ENCODE peak calls at places on chromosomes 11 and 22, in four cellular contexts. One of them, this sample, is unnamed.

GRCh38 chr22:20805972-20806471 is 32.1 kb downstream of the SERPIND1 start:
- DNase-seq in K562: peak; percentile 52
- DNase-seq in HepG2: no peak
- DNase-seq in GM12878: no peak
- DNase-seq in this sample: no peak

GRCh38 chr22:41885576-41885975 is 29.3 kb downstream of the SHISA8 start:
- DNase-seq in K562: no peak
- DNase-seq in GM12878: no peak
- DNase-seq in HepG2: no peak
- DNase-seq in this sample: no peak

GRCh38 chr22:37416806-37417205 is 10.5 kb downstream of the ELFN2 start:
- DNase-seq in HepG2: no peak
- DNase-seq in K562: peak; percentile 11
- DNase-seq in GM12878: no peak
- DNase-seq in this sample: no peak

GRCh38 chr22:19942071-19942885 is 660 bp upstream of the TXNRD2 start:
- DNase-seq in K562: peak; percentile 84
- DNase-seq in GM12878: no peak
- DNase-seq in HepG2: no peak
- DNase-seq in this sample: peak; percentile 22

GRCh38 chr11:38446336-38446735 is 1848.3 kb upstream of the RAG2 start:
- DNase-seq in GM12878: no peak
- DNase-seq in HepG2: no peak
- DNase-seq in K562: no peak
- DNase-seq in this sample: no peak

GRCh38 chr22:21603973-21604372 is 25.8 kb downstream of the YDJC start:
- DNase-seq in K562: no peak
- DNase-seq in HepG2: no peak
- DNase-seq in GM12878: no peak
- DNase-seq in this sample: no peak

GRCh38 chr11:127275771-127276170 is 275.2 kb upstream of the KIRREL3 start:
- DNase-seq in HepG2: no peak
- DNase-seq in K562: no peak
- DNase-seq in GM12878: no peak
- DNase-seq in this sample: no peak

GRCh38 chr22:22939537-22940368 is 52.1 kb downstream of the IGLL5 start:
- DNase-seq in K562: no peak
- DNase-seq in GM12878: no peak
- DNase-seq in HepG2: no peak
- DNase-seq in this sample: no peak

GRCh38 chr11:60810151-60810550 is 25.0 kb downstream of the MS4A10 start:
- DNase-seq in GM12878: no peak
- DNase-seq in K562: no peak
- DNase-seq in HepG2: no peak
- DNase-seq in this sample: no peak

GRCh38 chr11:27830206-27830605 is 130.0 kb upstream of the BDNF start:
- DNase-seq in HepG2: no peak
- DNase-seq in K562: no peak
- DNase-seq in GM12878: no peak
- DNase-seq in this sample: no peak

GRCh38 chr22:31155425-31155824 is 4.6 kb upstream of the RNF185 start:
- DNase-seq in GM12878: no peak
- DNase-seq in K562: no peak
- DNase-seq in HepG2: no peak
- DNase-seq in this sample: no peak

GRCh38 chr22:45945621-45946020 is 31.3 kb downstream of the WNT7B start:
- DNase-seq in HepG2: no peak
- DNase-seq in GM12878: no peak
- DNase-seq in K562: no peak
- DNase-seq in this sample: no peak

GRCh38 chr11:38392176-38392575 is 1794.1 kb upstream of the RAG2 start:
- DNase-seq in K562: no peak
- DNase-seq in GM12878: no peak
- DNase-seq in HepG2: no peak
- DNase-seq in this sample: no peak

GRCh38 chr11:113179181-113179701 is 135.1 kb upstream of the TTC12 start:
- DNase-seq in HepG2: no peak
- DNase-seq in K562: no peak
- DNase-seq in GM12878: no peak
- DNase-seq in this sample: no peak

GRCh38 chr11:113177596-113178115 is 136.7 kb upstream of the TTC12 start:
- DNase-seq in GM12878: no peak
- DNase-seq in HepG2: no peak
- DNase-seq in K562: no peak
- DNase-seq in this sample: no peak

GRCh38 chr11:113176561-113176960 is 137.8 kb upstream of the TTC12 start:
- DNase-seq in HepG2: no peak
- DNase-seq in GM12878: no peak
- DNase-seq in K562: no peak
- DNase-seq in this sample: no peak

GRCh38 chr11:113176971-113177370 is 137.4 kb upstream of the TTC12 start:
- DNase-seq in HepG2: no peak
- DNase-seq in GM12878: no peak
- DNase-seq in K562: no peak
- DNase-seq in this sample: no peak

DNA sequence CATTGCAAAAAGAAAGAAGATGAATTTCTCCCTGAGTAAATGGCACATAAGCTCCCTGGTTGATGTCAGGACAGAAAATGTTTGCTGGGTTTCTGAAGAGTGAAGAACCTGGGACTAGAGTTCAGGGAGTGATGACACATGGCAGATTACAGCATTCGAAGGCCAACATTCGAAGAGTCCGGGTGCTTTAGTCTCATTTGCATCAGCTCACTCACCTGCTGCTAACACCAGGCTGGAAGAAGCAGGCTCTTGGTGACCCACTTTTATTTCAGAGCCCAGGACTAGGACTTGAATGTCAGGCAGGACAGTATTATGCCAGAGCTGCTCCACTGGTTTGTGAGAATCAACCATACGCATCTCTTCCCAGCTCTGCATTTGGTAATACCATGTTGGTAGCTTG is 135.7 kb upstream of the TTC12 start:
- DNase-seq in K562: no peak
- DNase-seq in HepG2: no peak
- DNase-seq in GM12878: no peak
- DNase-seq in this sample: no peak
- TF ChIP-seq RAD21 in K562: no peak
- TF ChIP-seq RAD21 in HepG2: no peak
- TF ChIP-seq RAD21 in GM12878: no peak
- TF ChIP-seq RAD21 in this sample: no peak

GRCh38 chr11:33642461-33643166 is 58.0 kb downstream of the C11orf91 start:
- DNase-seq in K562: no peak
- DNase-seq in HepG2: no peak
- DNase-seq in GM12878: no peak
- DNase-seq in this sample: peak; percentile 18
- TF ChIP-seq CHD4 in K562: no peak
- TF ChIP-seq CHD4 in HepG2: no peak
- TF ChIP-seq CHD4 in GM12878: no peak
- TF ChIP-seq CHD4 in this sample: no peak

GRCh38 chr22:44455963-44456358 is 42.1 kb downstream of the RTL6 start:
- DNase-seq in K562: no peak
- DNase-seq in GM12878: no peak
- DNase-seq in HepG2: no peak
- DNase-seq in this sample: no peak

GRCh38 chr22:44454113-44454769 is 43.8 kb downstream of the RTL6 start:
- DNase-seq in K562: no peak
- DNase-seq in GM12878: no peak
- DNase-seq in HepG2: no peak
- DNase-seq in this sample: no peak

GRCh38 chr22:44453441-44454112 is 44.5 kb downstream of the RTL6 start:
- DNase-seq in HepG2: no peak
- DNase-seq in GM12878: no peak
- DNase-seq in K562: no peak
- DNase-seq in this sample: no peak

GRCh38 chr22:44456661-44457412 is 41.2 kb downstream of the RTL6 start:
- DNase-seq in GM12878: no peak
- DNase-seq in HepG2: no peak
- DNase-seq in K562: no peak
- DNase-seq in this sample: no peak

GRCh38 chr22:44455151-44455962 is 42.7 kb downstream of the RTL6 start:
- DNase-seq in GM12878: no peak
- DNase-seq in HepG2: no peak
- DNase-seq in K562: no peak
- DNase-seq in this sample: no peak
- TF ChIP-seq RAD21 in GM12878: no peak
- TF ChIP-seq RAD21 in HepG2: no peak
- TF ChIP-seq RAD21 in K562: no peak
- TF ChIP-seq RAD21 in this sample: no peak

DNA sequence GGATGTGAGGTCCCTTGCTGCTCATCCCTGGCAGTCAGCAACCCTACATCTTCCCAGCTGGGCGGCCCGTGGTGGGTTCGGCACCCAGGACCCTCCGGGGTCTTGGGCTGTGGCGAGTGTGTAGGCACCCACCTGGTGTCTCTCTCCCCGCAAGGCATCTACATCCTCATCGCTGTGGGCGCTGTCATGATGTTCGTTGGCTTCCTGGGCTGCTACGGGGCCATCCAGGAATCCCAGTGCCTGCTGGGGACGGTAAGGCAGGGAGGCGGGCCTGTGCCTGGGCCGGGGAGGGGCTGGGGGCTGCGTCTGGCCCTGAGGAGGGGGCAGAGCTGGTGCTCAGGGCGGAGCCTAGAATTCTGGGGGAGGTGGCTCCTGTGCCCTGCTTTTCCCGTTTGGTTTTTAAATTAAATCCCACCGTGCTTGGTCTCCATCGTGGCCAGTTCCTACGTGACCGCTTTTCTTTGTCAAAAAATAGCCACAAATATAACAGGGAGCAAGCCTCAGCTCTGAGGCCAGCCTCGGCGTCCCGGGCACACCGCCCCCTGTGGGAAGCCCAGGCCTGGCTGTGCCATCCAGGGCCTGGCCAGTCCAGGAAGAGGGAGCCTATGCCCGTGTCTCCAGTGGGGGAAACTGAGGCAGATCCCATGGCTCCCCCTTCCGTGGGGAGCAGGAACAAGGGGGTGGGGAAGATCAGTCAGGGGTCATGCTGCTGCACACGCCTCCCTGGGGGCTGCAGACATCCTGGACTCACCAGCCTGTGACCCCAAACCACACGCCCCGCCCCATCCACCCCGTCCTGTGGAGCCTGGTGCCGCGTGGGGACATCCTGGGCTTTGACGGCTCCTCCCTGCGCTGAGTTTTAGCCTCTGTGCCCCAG is 6.4 kb upstream of the TSSC4 start:
- DNase-seq in K562: no peak
- DNase-seq in GM12878: no peak
- DNase-seq in HepG2: no peak
- DNase-seq in this sample: no peak
- TF ChIP-seq CHD4 in K562: no peak
- TF ChIP-seq CHD4 in GM12878: no peak
- TF ChIP-seq CHD4 in HepG2: no peak
- TF ChIP-seq CHD4 in this sample: no peak

GRCh38 chr11:2827256-2827655 is 58.3 kb downstream of the CDKN1C start:
- DNase-seq in GM12878: no peak
- DNase-seq in K562: no peak
- DNase-seq in HepG2: no peak
- DNase-seq in this sample: no peak

GRCh38 chr11:2824851-2825250 is 60.7 kb downstream of the CDKN1C start:
- DNase-seq in HepG2: no peak
- DNase-seq in GM12878: no peak
- DNase-seq in K562: no peak
- DNase-seq in this sample: no peak

GRCh38 chr11:2826679-2827056 is 58.9 kb downstream of the CDKN1C start:
- DNase-seq in HepG2: no peak
- DNase-seq in K562: no peak
- DNase-seq in GM12878: no peak
- DNase-seq in this sample: no peak

GRCh38 chr11:2825886-2826678 is 59.5 kb downstream of the CDKN1C start:
- DNase-seq in GM12878: no peak
- DNase-seq in K562: no peak
- DNase-seq in HepG2: peak; percentile 60
- DNase-seq in this sample: no peak

GRCh38 chr11:2825261-2825885 is 60.2 kb downstream of the CDKN1C start:
- DNase-seq in GM12878: no peak
- DNase-seq in HepG2: peak; percentile 21
- DNase-seq in K562: no peak
- DNase-seq in this sample: no peak
- TF ChIP-seq RAD21 in GM12878: no peak
- TF ChIP-seq RAD21 in HepG2: no peak
- TF ChIP-seq RAD21 in K562: no peak
- TF ChIP-seq RAD21 in this sample: no peak

DNA sequence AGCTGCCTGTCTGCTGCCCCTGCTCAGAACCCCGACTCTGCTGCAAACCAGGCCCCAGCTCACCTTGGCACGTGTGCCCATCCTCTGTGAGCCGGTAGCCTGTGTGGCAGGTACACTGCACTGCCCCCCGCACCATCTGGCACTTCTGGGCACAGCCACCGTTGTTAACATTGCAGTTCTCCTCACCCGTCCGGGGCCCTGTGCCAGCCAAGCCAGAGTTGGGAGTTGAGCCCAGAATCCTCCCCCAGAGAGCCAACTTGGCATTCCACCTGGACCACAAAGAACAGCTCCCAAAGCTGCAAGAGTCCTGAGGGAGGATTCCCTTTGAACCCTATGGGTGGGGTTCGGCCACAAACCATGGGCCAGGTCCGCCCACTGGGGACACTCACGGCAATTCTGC is 22.5 kb downstream of the LRP4 start:
- DNase-seq in K562: no peak
- DNase-seq in HepG2: no peak
- DNase-seq in GM12878: no peak
- DNase-seq in this sample: no peak
- TF ChIP-seq CHD4 in K562: no peak
- TF ChIP-seq CHD4 in HepG2: no peak
- TF ChIP-seq CHD4 in GM12878: no peak
- TF ChIP-seq CHD4 in this sample: no peak

GRCh38 chr11:132718711-132719641 is 813.3 kb downstream of the OPCML start:
- DNase-seq in HepG2: no peak
- DNase-seq in K562: no peak
- DNase-seq in GM12878: no peak
- DNase-seq in this sample: no peak
- TF ChIP-seq RAD21 in HepG2: no peak
- TF ChIP-seq RAD21 in K562: no peak
- TF ChIP-seq RAD21 in GM12878: no peak
- TF ChIP-seq RAD21 in this sample: no peak

GRCh38 chr11:66158156-66158555 is 88.1 kb downstream of the PACS1 start:
- DNase-seq in K562: no peak
- DNase-seq in HepG2: no peak
- DNase-seq in GM12878: no peak
- DNase-seq in this sample: no peak

GRCh38 chr11:66160709-66161108 is 90.6 kb downstream of the PACS1 start:
- DNase-seq in HepG2: no peak
- DNase-seq in K562: no peak
- DNase-seq in GM12878: no peak
- DNase-seq in this sample: no peak

GRCh38 chr11:66155387-66156073 is 85.5 kb downstream of the PACS1 start:
- DNase-seq in HepG2: no peak
- DNase-seq in K562: no peak
- DNase-seq in GM12878: no peak
- DNase-seq in this sample: no peak

GRCh38 chr11:66157182-66157864 is 87.3 kb downstream of the PACS1 start:
- DNase-seq in GM12878: no peak
- DNase-seq in K562: peak; percentile 38
- DNase-seq in HepG2: no peak
- DNase-seq in this sample: no peak

DNA sequence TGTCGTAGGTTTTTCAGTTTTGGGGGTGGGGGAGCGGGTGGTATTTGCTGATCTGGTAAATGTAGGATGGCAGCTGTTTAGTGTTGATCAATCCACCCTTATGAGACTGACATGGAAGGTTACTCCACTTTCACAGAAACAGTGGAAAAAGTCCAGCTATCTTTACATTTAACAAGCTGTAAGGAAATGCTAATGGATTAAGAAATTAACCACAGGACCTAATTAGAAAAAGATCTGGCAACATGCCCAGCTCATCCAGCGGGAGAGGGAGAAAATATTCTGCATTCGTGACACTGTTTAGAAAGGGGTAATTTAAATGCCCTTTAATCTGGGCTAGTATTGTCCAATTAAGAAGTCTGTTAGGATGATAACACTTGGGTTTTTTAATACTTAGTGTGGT is 89.5 kb downstream of the PACS1 start:
- DNase-seq in HepG2: no peak
- DNase-seq in GM12878: no peak
- DNase-seq in K562: no peak
- DNase-seq in this sample: no peak
- TF ChIP-seq CHD4 in HepG2: no peak
- TF ChIP-seq CHD4 in GM12878: no peak
- TF ChIP-seq CHD4 in K562: no peak
- TF ChIP-seq CHD4 in this sample: no peak